ENCODE peak calls at places on chromosome 16, in four cellular contexts. D, Q, Z and I are unnamed samples.
A peak's percentile ranks its signal among the peaks of the same experiment; 100 is the strongest.

GRCh38 chr16:27724491-27724878 is 174.5 kb downstream of the KATNIP start:
- DNase-seq in D (no peak), Q (no peak), Z (no peak), I (peak; percentile 33)

GRCh38 chr16:68452176-68452575 is 3.9 kb upstream of the SMPD3 start:
- DNase-seq in D (no peak), Z (no peak), Q (no peak), I (no peak)

GRCh38 chr16:56331399-56331798 is 93.9 kb downstream of the AMFR start:
- DNase-seq in Z (no peak), Q (no peak), D (no peak), I (no peak)

GRCh38 chr16:17612336-17612735 is 141.6 kb upstream of the XYLT1 start:
- DNase-seq in Q (no peak), Z (no peak), D (no peak), I (no peak)

GRCh38 chr16:50040028-50040427 is 15.0 kb downstream of the CNEP1R1 start:
- DNase-seq in D (no peak), Z (no peak), Q (no peak), I (no peak)

GRCh38 chr16:88455610-88456355 is 2.7 kb downstream of the ZFPM1 start:
- DNase-seq in Q (peak; percentile 89), D (peak; percentile 60), Z (no peak), I (peak; percentile 76)

GRCh38 chr16:80231888-80232287 is 308.9 kb upstream of the DYNLRB2 start:
- DNase-seq in Z (no peak), D (no peak), Q (no peak), I (no peak)

GRCh38 chr16:80938035-80938927 is 68.4 kb downstream of the CMC2 start:
- DNase-seq in D (peak; percentile 94), Z (no peak), Q (no peak), I (peak; percentile 59)

GRCh38 chr16:2710711-2711231 is 9.3 kb downstream of the PRSS27 start:
- DNase-seq in D (no peak), Z (no peak), Q (peak; percentile 63), I (no peak)

GRCh38 chr16:88060524-88061219 is 109.4 kb downstream of the BANP start:
- DNase-seq in D (peak; percentile 1), Q (peak; percentile 47), Z (peak; percentile 49), I (no peak)

GRCh38 chr16:58814348-58814801 is 80.3 kb upstream of the GOT2 start:
- DNase-seq in Z (no peak), D (peak; percentile 74), Q (peak; percentile 80), I (peak; percentile 60)

GRCh38 chr16:58056580-58056979 is 31.0 kb downstream of the MMP15 start:
- DNase-seq in Z (no peak), D (no peak), Q (no peak), I (no peak)

GRCh38 chr16:4979736-4980660 is 21.9 kb downstream of the SEC14L5 start:
- DNase-seq in Q (peak; percentile 36), D (no peak), Z (no peak), I (no peak)

GRCh38 chr16:13919330-13919682 is 648 bp upstream of the ERCC4 start:
- DNase-seq in Q (no peak), Z (no peak), D (peak; percentile 42), I (no peak)

GRCh38 chr16:75106351-75107274 is 10.0 kb downstream of the LDHD start:
- DNase-seq in Q (peak; percentile 70), D (no peak), Z (no peak), I (no peak)

GRCh38 chr16:51392651-51393187 is 241.6 kb upstream of the SALL1 start:
- DNase-seq in Q (no peak), Z (no peak), D (peak; percentile 37), I (no peak)

GRCh38 chr16:50260206-50261159 is 5.9 kb upstream of the ADCY7 start:
- DNase-seq in D (no peak), Z (peak; percentile 37), Q (peak; percentile 42), I (no peak)

GRCh38 chr16:14487579-14487978 is 142.5 kb downstream of the PARN start:
- DNase-seq in Q (no peak), D (no peak), Z (no peak), I (no peak)

GRCh38 chr16:8851761-8852403 is 16.9 kb downstream of the CARHSP1 start:
- DNase-seq in Z (no peak), D (no peak), Q (peak; percentile 58), I (no peak)

GRCh38 chr16:19499006-19499405 is 22.9 kb downstream of the GDE1 start:
- DNase-seq in Z (no peak), D (no peak), Q (no peak), I (no peak)

GRCh38 chr16:73086108-73086507 is 38.2 kb upstream of the ZFHX3 start:
- DNase-seq in D (no peak), Z (no peak), Q (no peak), I (no peak)

GRCh38 chr16:89277049-89277448 is 59.5 kb downstream of the ZNF778 start:
- DNase-seq in Q (no peak), Z (no peak), D (no peak), I (no peak)

GRCh38 chr16:2043296-2043979 is 4.2 kb downstream of the NTHL1 start:
- DNase-seq in Z (no peak), D (no peak), Q (no peak), I (peak; percentile 54)

GRCh38 chr16:1489077-1489476 is 333 bp upstream of the PTX4 start:
- DNase-seq in D (no peak), Q (no peak), Z (no peak), I (no peak)

GRCh38 chr16:78504391-78504945 is 405.0 kb downstream of the WWOX start:
- DNase-seq in D (no peak), Q (no peak), Z (no peak), I (peak; percentile 72)

GRCh38 chr16:19696312-19696711 is 21.7 kb downstream of the KNOP1 start:
- DNase-seq in D (no peak), Z (peak; percentile 83), Q (peak; percentile 73), I (peak; percentile 90)

GRCh38 chr16:78257376-78257728 is 157.9 kb downstream of the WWOX start:
- DNase-seq in D (peak; percentile 60), Q (no peak), Z (no peak), I (no peak)

GRCh38 chr16:4378202-4378666 is 6.6 kb downstream of the VASN start:
- DNase-seq in Z (peak; percentile 65), Q (no peak), D (no peak), I (peak; percentile 85)

GRCh38 chr16:59593256-59593655 is 859.1 kb upstream of the GOT2 start:
- DNase-seq in Z (no peak), D (no peak), Q (no peak), I (no peak)

GRCh38 chr16:88870608-88871348 is 4.3 kb upstream of the PABPN1L start:
- DNase-seq in Q (no peak), D (no peak), Z (no peak), I (peak; percentile 80)

GRCh38 chr16:53529529-53529928 is 26.5 kb upstream of the AKTIP start:
- DNase-seq in D (no peak), Q (no peak), Z (no peak), I (no peak)

GRCh38 chr16:50642349-50642748 is 38.8 kb downstream of the SNX20 start:
- DNase-seq in Z (no peak), D (no peak), Q (no peak), I (no peak)

GRCh38 chr16:31138621-31139578 is 3.4 kb upstream of the PRSS8 start:
- DNase-seq in Q (no peak), Z (peak; percentile 75), D (peak; percentile 17), I (peak; percentile 83)

GRCh38 chr16:608019-608418 is 18.2 kb downstream of the RAB40C start:
- DNase-seq in Q (no peak), Z (no peak), D (no peak), I (no peak)

GRCh38 chr16:24036614-24037013 is 200.8 kb downstream of the PRKCB start:
- DNase-seq in Z (no peak), D (peak; percentile 61), Q (no peak), I (peak; percentile 17)

GRCh38 chr16:73202176-73202729 is 154.3 kb upstream of the ZFHX3 start:
- DNase-seq in Q (no peak), D (no peak), Z (no peak), I (no peak)

GRCh38 chr16:88700636-88701482 is 5.3 kb downstream of the RNF166 start:
- DNase-seq in D (no peak), Z (peak; percentile 97), Q (peak; percentile 100), I (peak; percentile 97)

GRCh38 chr16:88380099-88380498 is 2.7 kb upstream of the ZNF469 start:
- DNase-seq in Z (peak; percentile 7), Q (no peak), D (no peak), I (no peak)

GRCh38 chr16:83810906-83811305 is 3.1 kb downstream of the HSBP1 start:
- DNase-seq in Z (no peak), Q (no peak), D (no peak), I (no peak)

GRCh38 chr16:57071840-57072541 is 20.4 kb upstream of the CPNE2 start:
- DNase-seq in D (no peak), Q (no peak), Z (no peak), I (no peak)

GRCh38 chr16:85610059-85610445 is 3.1 kb upstream of the GSE1 start:
- DNase-seq in Z (no peak), Q (peak; percentile 81), D (no peak), I (no peak)
- H3K4me3 ChIP-seq in Z (no peak overlapping the region), Q (peak overlapping the region; percentile 59), D (no peak overlapping the region), I (no peak overlapping the region)

GRCh38 chr16:70691223-70692129 is 5.6 kb upstream of the MTSS2 start:
- DNase-seq in Q (no peak), Z (peak; percentile 76), D (peak; percentile 45), I (peak; percentile 92)
- H3K4me1 ChIP-seq in Q (peaks cover 100% of the 10 kb centered on the region), Z (peaks cover 98% of the 10 kb centered on the region), D (peaks cover 42% of the 10 kb centered on the region), I (peaks cover 56% of the 10 kb centered on the region)

GRCh38 chr16:12900599-12901203 is 697 bp upstream of the SHISA9 start:
- DNase-seq in Q (no peak), Z (no peak), D (peak; percentile 38), I (no peak)
- H3K4me3 ChIP-seq in Q (no peak overlapping the region), Z (no peak overlapping the region), D (peak overlapping the region; percentile 87), I (no peak overlapping the region)

DNA sequence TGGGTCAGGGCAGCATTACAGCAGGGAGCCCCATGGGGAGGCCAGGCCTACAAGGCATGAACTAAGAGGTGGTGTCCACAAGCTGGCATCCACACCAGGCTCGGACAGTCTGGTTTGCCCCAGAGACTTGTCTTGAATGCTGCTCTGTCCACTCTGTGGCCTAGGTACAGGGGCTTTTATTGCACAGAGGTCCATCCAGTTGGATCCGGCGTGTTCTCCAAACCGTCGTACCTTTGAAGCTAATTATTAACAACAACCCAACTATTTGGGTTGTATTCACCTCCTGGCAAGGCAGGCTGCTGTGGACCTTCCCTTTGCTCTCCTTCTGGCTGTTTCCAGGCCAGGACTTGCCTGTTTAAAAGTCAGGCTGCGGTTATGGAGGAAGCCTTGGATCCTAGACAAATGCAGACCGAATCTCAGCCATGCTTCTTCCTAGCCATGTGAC is 123.4 kb downstream of the CLEC16A start:
- DNase-seq in Q (no peak), D (no peak), Z (no peak), I (no peak)
- H3K4me1 ChIP-seq in Q (peaks cover 7% of the 10 kb centered on the region), D (no peaks in the 10 kb centered on the region), Z (no peaks in the 10 kb centered on the region), I (no peaks in the 10 kb centered on the region)